ENCODE peak calls at places on chromosomes 5 and 9, in ten cellular contexts. One of them, this sample, is unnamed.

GRCh38 chr9:72925126-72925810 is 27.6 kb downstream of the ALDH1A1 start:
- DNase-seq in HAP-1: no peak
- DNase-seq in adrenal gland: no peak
- DNase-seq in Peyer's patch: no peak
- DNase-seq in A549: no peak
- DNase-seq in stomach: no peak
- DNase-seq in left lung: no peak
- DNase-seq in RWPE2: no peak
- DNase-seq in cardiac muscle cell: no peak
- DNase-seq in ovary: no peak
- DNase-seq in this sample: no peak

GRCh38 chr5:151215546-151215880 is 8.4 kb downstream of the CCDC69 start:
- DNase-seq in Peyer's patch: no peak
- DNase-seq in RWPE2: no peak
- DNase-seq in stomach: no peak
- DNase-seq in ovary: no peak
- DNase-seq in cardiac muscle cell: no peak
- DNase-seq in adrenal gland: no peak
- DNase-seq in A549: no peak
- DNase-seq in left lung: no peak
- DNase-seq in HAP-1: no peak
- DNase-seq in this sample: no peak

GRCh38 chr9:21434202-21435014 is 5.8 kb upstream of the IFNA1 start:
- DNase-seq in A549: peak; percentile 28
- DNase-seq in left lung: no peak
- DNase-seq in HAP-1: peak; percentile 69
- DNase-seq in RWPE2: no peak
- DNase-seq in adrenal gland: peak; percentile 22
- DNase-seq in cardiac muscle cell: peak; percentile 70
- DNase-seq in Peyer's patch: no peak
- DNase-seq in ovary: no peak
- DNase-seq in stomach: peak; percentile 63
- DNase-seq in this sample: no peak

GRCh38 chr5:36777105-36777757 is 99.3 kb upstream of the NIPBL start:
- DNase-seq in HAP-1: peak; percentile 23
- DNase-seq in Peyer's patch: no peak
- DNase-seq in cardiac muscle cell: peak; percentile 57
- DNase-seq in ovary: peak; percentile 29
- DNase-seq in A549: peak; percentile 34
- DNase-seq in RWPE2: no peak
- DNase-seq in left lung: no peak
- DNase-seq in adrenal gland: peak; percentile 18
- DNase-seq in stomach: no peak
- DNase-seq in this sample: no peak

GRCh38 chr9:134625361-134626140 is 16.1 kb upstream of the COL5A1 start:
- DNase-seq in RWPE2: peak; percentile 42
- DNase-seq in ovary: no peak
- DNase-seq in stomach: no peak
- DNase-seq in A549: no peak
- DNase-seq in cardiac muscle cell: no peak
- DNase-seq in HAP-1: no peak
- DNase-seq in adrenal gland: peak; percentile 4
- DNase-seq in left lung: peak; percentile 22
- DNase-seq in Peyer's patch: peak; percentile 18
- DNase-seq in this sample: no peak

GRCh38 chr9:98597372-98597771 is 111.4 kb downstream of the GABBR2 start:
- DNase-seq in Peyer's patch: no peak
- DNase-seq in stomach: no peak
- DNase-seq in adrenal gland: no peak
- DNase-seq in ovary: no peak
- DNase-seq in left lung: no peak
- DNase-seq in cardiac muscle cell: no peak
- DNase-seq in A549: no peak
- DNase-seq in RWPE2: no peak
- DNase-seq in HAP-1: no peak
- DNase-seq in this sample: no peak

GRCh38 chr9:93603011-93603410 is 26.6 kb downstream of the PHF2 start:
- DNase-seq in Peyer's patch: no peak
- DNase-seq in cardiac muscle cell: no peak
- DNase-seq in adrenal gland: no peak
- DNase-seq in left lung: no peak
- DNase-seq in ovary: no peak
- DNase-seq in HAP-1: no peak
- DNase-seq in RWPE2: no peak
- DNase-seq in A549: no peak
- DNase-seq in stomach: no peak
- DNase-seq in this sample: no peak

GRCh38 chr5:33205727-33206410 is 234.9 kb upstream of the TARS1 start:
- DNase-seq in A549: no peak
- DNase-seq in adrenal gland: peak; percentile 19
- DNase-seq in RWPE2: no peak
- DNase-seq in HAP-1: no peak
- DNase-seq in Peyer's patch: no peak
- DNase-seq in left lung: no peak
- DNase-seq in stomach: no peak
- DNase-seq in ovary: no peak
- DNase-seq in cardiac muscle cell: no peak
- DNase-seq in this sample: no peak

GRCh38 chr5:122252319-122252718 is 59.7 kb upstream of the SNCAIP start:
- DNase-seq in cardiac muscle cell: no peak
- DNase-seq in left lung: no peak
- DNase-seq in HAP-1: no peak
- DNase-seq in adrenal gland: no peak
- DNase-seq in ovary: no peak
- DNase-seq in RWPE2: peak; percentile 25
- DNase-seq in stomach: no peak
- DNase-seq in A549: no peak
- DNase-seq in Peyer's patch: no peak
- DNase-seq in this sample: no peak

GRCh38 chr5:140106805-140107311 is 7.1 kb upstream of the PURA start:
- DNase-seq in RWPE2: no peak
- DNase-seq in stomach: no peak
- DNase-seq in left lung: no peak
- DNase-seq in adrenal gland: no peak
- DNase-seq in Peyer's patch: no peak
- DNase-seq in ovary: no peak
- DNase-seq in HAP-1: no peak
- DNase-seq in A549: no peak
- DNase-seq in cardiac muscle cell: no peak
- DNase-seq in this sample: no peak

GRCh38 chr9:93132287-93132927 is 1.6 kb downstream of the NINJ1 start:
- DNase-seq in left lung: peak; percentile 79
- DNase-seq in A549: peak; percentile 46
- DNase-seq in HAP-1: no peak
- DNase-seq in adrenal gland: peak; percentile 90
- DNase-seq in RWPE2: peak; percentile 65
- DNase-seq in ovary: peak; percentile 90
- DNase-seq in cardiac muscle cell: no peak
- DNase-seq in stomach: peak; percentile 75
- DNase-seq in Peyer's patch: no peak
- DNase-seq in this sample: peak; percentile 87

DNA sequence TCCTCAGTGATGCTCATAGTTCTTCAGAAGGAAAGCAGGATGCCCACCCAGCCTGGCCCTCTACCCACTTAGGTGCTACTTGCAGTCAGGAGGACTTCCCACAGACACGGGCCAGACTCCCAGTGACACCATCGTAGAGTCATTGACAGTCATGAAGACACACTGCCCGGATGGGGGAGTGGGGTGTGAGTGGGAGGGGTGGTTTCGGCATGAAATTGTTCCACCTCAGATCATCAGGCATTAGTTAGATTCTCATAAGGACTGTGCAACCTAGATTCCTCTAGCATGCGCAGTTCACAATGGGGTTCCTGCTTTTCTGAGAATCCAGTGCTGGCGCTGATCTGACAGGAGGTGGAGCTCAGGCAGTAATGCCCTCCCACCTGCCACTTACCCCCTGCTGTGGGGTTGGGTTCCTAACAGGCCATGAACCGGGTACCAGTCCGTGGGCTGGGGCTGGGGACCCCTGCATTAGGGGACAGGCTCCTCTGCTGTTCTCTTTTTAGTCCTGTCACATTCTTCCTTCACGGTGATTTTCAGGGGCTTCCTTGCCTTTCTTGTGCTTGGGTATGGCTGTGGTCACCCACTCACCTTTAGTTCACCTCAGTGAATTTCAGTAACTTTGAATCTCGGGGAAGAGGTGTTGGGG is 88.2 kb upstream of the ANKRD55 start:
- DNase-seq in HAP-1: no peak
- DNase-seq in RWPE2: no peak
- DNase-seq in stomach: no peak
- DNase-seq in adrenal gland: no peak
- DNase-seq in ovary: no peak
- DNase-seq in Peyer's patch: no peak
- DNase-seq in left lung: no peak
- DNase-seq in cardiac muscle cell: no peak
- DNase-seq in A549: no peak
- DNase-seq in this sample: no peak
- H3K4me1 ChIP-seq in HAP-1: no peaks in the 10 kb centered on the region
- H3K4me1 ChIP-seq in RWPE2: peaks cover 17% of the 10 kb centered on the region
- H3K4me1 ChIP-seq in stomach: no peaks in the 10 kb centered on the region
- H3K4me1 ChIP-seq in adrenal gland: no peaks in the 10 kb centered on the region
- H3K4me1 ChIP-seq in ovary: peaks cover 2% of the 10 kb centered on the region
- H3K4me1 ChIP-seq in Peyer's patch: no peaks in the 10 kb centered on the region
- H3K4me1 ChIP-seq in left lung: no peaks in the 10 kb centered on the region
- H3K4me1 ChIP-seq in cardiac muscle cell: peaks cover 8% of the 10 kb centered on the region
- H3K4me1 ChIP-seq in A549: peaks cover 10% of the 10 kb centered on the region
- H3K4me1 ChIP-seq in this sample: no peaks in the 10 kb centered on the region

DNA sequence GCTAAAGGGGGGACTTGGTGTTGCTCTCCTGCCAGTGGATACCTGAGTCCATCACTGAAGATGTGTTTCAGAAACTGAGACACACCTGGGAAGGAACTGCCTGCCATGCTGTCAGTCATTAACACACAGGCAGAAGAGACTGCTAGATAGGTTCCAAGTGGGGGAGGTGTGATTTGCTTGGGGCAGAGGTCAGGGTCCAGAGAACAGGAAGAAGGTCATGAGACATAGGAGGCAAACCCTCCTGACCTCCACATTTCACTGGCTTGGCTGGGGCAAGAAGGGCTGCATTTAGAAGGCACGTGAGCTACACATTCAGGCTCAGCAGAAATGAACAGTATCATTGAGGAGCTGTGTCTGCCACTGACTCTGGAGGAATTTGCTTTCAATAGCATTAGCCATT is 215.8 kb downstream of the HSPA4 start:
- DNase-seq in Peyer's patch: no peak
- DNase-seq in stomach: no peak
- DNase-seq in cardiac muscle cell: no peak
- DNase-seq in adrenal gland: no peak
- DNase-seq in HAP-1: no peak
- DNase-seq in left lung: no peak
- DNase-seq in ovary: no peak
- DNase-seq in RWPE2: no peak
- DNase-seq in A549: no peak
- DNase-seq in this sample: no peak
- H3K4me1 ChIP-seq in Peyer's patch: no peaks in the 10 kb centered on the region
- H3K4me1 ChIP-seq in stomach: no peaks in the 10 kb centered on the region
- H3K4me1 ChIP-seq in cardiac muscle cell: no peaks in the 10 kb centered on the region
- H3K4me1 ChIP-seq in adrenal gland: no peaks in the 10 kb centered on the region
- H3K4me1 ChIP-seq in HAP-1: no peaks in the 10 kb centered on the region
- H3K4me1 ChIP-seq in left lung: no peaks in the 10 kb centered on the region
- H3K4me1 ChIP-seq in ovary: no peaks in the 10 kb centered on the region
- H3K4me1 ChIP-seq in RWPE2: no peaks in the 10 kb centered on the region
- H3K4me1 ChIP-seq in A549: no peaks in the 10 kb centered on the region
- H3K4me1 ChIP-seq in this sample: peaks cover 14% of the 10 kb centered on the region

GRCh38 chr5:525916-526315 is 1.7 kb upstream of the SLC9A3 start:
- DNase-seq in left lung: no peak
- DNase-seq in RWPE2: no peak
- DNase-seq in stomach: no peak
- DNase-seq in Peyer's patch: no peak
- DNase-seq in A549: no peak
- DNase-seq in cardiac muscle cell: no peak
- DNase-seq in HAP-1: no peak
- DNase-seq in adrenal gland: no peak
- DNase-seq in ovary: no peak
- DNase-seq in this sample: no peak

GRCh38 chr5:522899-523657 is 1.2 kb downstream of the SLC9A3 start:
- DNase-seq in ovary: no peak
- DNase-seq in adrenal gland: no peak
- DNase-seq in left lung: no peak
- DNase-seq in stomach: peak; percentile 38
- DNase-seq in HAP-1: no peak
- DNase-seq in A549: peak; percentile 35
- DNase-seq in RWPE2: no peak
- DNase-seq in cardiac muscle cell: no peak
- DNase-seq in Peyer's patch: peak; percentile 80
- DNase-seq in this sample: no peak

GRCh38 chr5:523658-524441 is 399 bp downstream of the SLC9A3 start:
- DNase-seq in HAP-1: no peak
- DNase-seq in Peyer's patch: no peak
- DNase-seq in stomach: no peak
- DNase-seq in adrenal gland: no peak
- DNase-seq in RWPE2: no peak
- DNase-seq in ovary: no peak
- DNase-seq in left lung: no peak
- DNase-seq in A549: no peak
- DNase-seq in cardiac muscle cell: no peak
- DNase-seq in this sample: no peak

GRCh38 chr5:525164-525761 is 1.0 kb upstream of the SLC9A3 start:
- DNase-seq in adrenal gland: no peak
- DNase-seq in HAP-1: no peak
- DNase-seq in Peyer's patch: no peak
- DNase-seq in A549: no peak
- DNase-seq in ovary: no peak
- DNase-seq in stomach: no peak
- DNase-seq in left lung: no peak
- DNase-seq in cardiac muscle cell: no peak
- DNase-seq in RWPE2: no peak
- DNase-seq in this sample: no peak

GRCh38 chr5:524442-525163 is at the start of gene SLC9A3:
- DNase-seq in cardiac muscle cell: no peak
- DNase-seq in adrenal gland: no peak
- DNase-seq in Peyer's patch: no peak
- DNase-seq in stomach: no peak
- DNase-seq in ovary: no peak
- DNase-seq in A549: no peak
- DNase-seq in HAP-1: no peak
- DNase-seq in RWPE2: no peak
- DNase-seq in left lung: no peak
- DNase-seq in this sample: no peak
- H3K4me1 ChIP-seq in cardiac muscle cell: no peaks in the 10 kb centered on the region
- H3K4me1 ChIP-seq in adrenal gland: no peaks in the 10 kb centered on the region
- H3K4me1 ChIP-seq in Peyer's patch: peaks cover 39% of the 10 kb centered on the region
- H3K4me1 ChIP-seq in stomach: peaks cover 25% of the 10 kb centered on the region
- H3K4me1 ChIP-seq in ovary: peaks cover 8% of the 10 kb centered on the region
- H3K4me1 ChIP-seq in A549: peaks cover 14% of the 10 kb centered on the region
- H3K4me1 ChIP-seq in HAP-1: no peaks in the 10 kb centered on the region
- H3K4me1 ChIP-seq in RWPE2: no peaks in the 10 kb centered on the region
- H3K4me1 ChIP-seq in left lung: peaks cover 16% of the 10 kb centered on the region
- H3K4me1 ChIP-seq in this sample: no peaks in the 10 kb centered on the region

DNA sequence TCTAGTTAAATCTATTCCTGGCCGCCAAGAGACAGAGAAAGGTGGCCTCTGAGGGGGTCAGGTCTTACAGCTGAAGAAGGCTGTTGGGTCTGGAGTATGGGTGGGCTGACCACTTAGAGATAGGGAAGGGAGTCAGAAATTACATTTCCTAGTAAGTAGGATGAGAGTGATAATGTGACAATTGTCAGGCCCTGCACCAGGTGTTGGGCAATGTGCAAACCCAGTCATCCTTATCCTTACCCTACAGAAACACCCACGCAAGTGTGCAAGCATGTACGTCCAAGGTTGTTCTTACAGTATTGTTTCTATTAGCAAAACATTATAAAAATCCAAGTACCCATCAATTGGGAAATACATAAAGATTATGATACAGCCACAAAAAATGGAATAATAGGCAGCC is 9.5 kb downstream of the SPAAR start:
- DNase-seq in ovary: no peak
- DNase-seq in RWPE2: no peak
- DNase-seq in left lung: no peak
- DNase-seq in HAP-1: no peak
- DNase-seq in adrenal gland: no peak
- DNase-seq in cardiac muscle cell: no peak
- DNase-seq in Peyer's patch: no peak
- DNase-seq in A549: no peak
- DNase-seq in stomach: no peak
- DNase-seq in this sample: no peak
- H3K4me1 ChIP-seq in ovary: peaks cover 2% of the 10 kb centered on the region
- H3K4me1 ChIP-seq in RWPE2: peaks cover 7% of the 10 kb centered on the region
- H3K4me1 ChIP-seq in left lung: no peaks in the 10 kb centered on the region
- H3K4me1 ChIP-seq in HAP-1: peaks cover 7% of the 10 kb centered on the region
- H3K4me1 ChIP-seq in adrenal gland: peaks cover 10% of the 10 kb centered on the region
- H3K4me1 ChIP-seq in cardiac muscle cell: peaks cover 4% of the 10 kb centered on the region
- H3K4me1 ChIP-seq in Peyer's patch: peaks cover 72% of the 10 kb centered on the region
- H3K4me1 ChIP-seq in A549: peaks cover 13% of the 10 kb centered on the region
- H3K4me1 ChIP-seq in stomach: peaks cover 4% of the 10 kb centered on the region
- H3K4me1 ChIP-seq in this sample: no peaks in the 10 kb centered on the region

This sample was measured in right lobe of liver.